ENCODE peak calls at places on chromosomes 16 and 17, in nine cellular contexts. P is OCI-LY7, U is heart left ventricle, A is heart right ventricle, X is neural progenitor cell, I is fibroblast of lung, S is pancreas, G is PC-3, Z is upper lobe of right lung. Q is an unnamed sample. For H3K4me1, the result is how much of the 10 kb centered on the place peaks cover.

GRCh38 chr17:81187120-81187519 is 21.1 kb upstream of the AATK start:
- DNase-seq in P (no peak), U (no peak), A (no peak), X (no peak), I (no peak), S (no peak), G (no peak), Z (no peak), Q (no peak)

GRCh38 chr17:42135664-42136653 is 13.4 kb downstream of the HSPB9 start:
- DNase-seq in P (peak), U (peak), A (peak), X (no peak), I (peak), S (peak), G (no peak), Z (peak), Q (peak)

GRCh38 chr17:40026816-40027613 is 11.8 kb downstream of the CSF3 start:
- DNase-seq in P (peak), U (peak), A (peak), X (peak), I (peak), S (peak), G (peak), Z (peak), Q (peak)

GRCh38 chr17:59443106-59443505 is 111.7 kb downstream of the YPEL2 start:
- DNase-seq in P (no peak), U (no peak), A (no peak), X (no peak), I (no peak), S (no peak), G (no peak), Z (no peak), Q (no peak)

GRCh38 chr17:56289321-56289720 is 136.0 kb downstream of the ANKFN1 start:
- DNase-seq in P (no peak), U (no peak), A (no peak), X (no peak), I (no peak), S (no peak), G (no peak), Z (no peak), Q (no peak)

GRCh38 chr16:68064791-68065365 is 20.3 kb upstream of the NFATC3 start:
- DNase-seq in P (peak), U (peak), A (peak), X (peak), I (peak), S (peak), G (peak), Z (peak), Q (peak)

GRCh38 chr17:43768382-43768781 is 9.8 kb upstream of the SOST start:
- DNase-seq in P (peak), U (peak), A (peak), X (no peak), I (no peak), S (no peak), G (no peak), Z (peak), Q (no peak)

GRCh38 chr16:1356061-1356900 is 4.5 kb downstream of the GNPTG start:
- DNase-seq in P (no peak), U (no peak), A (no peak), X (no peak), I (no peak), S (no peak), G (no peak), Z (no peak), Q (no peak)

GRCh38 chr16:50847166-50847565 is 105.3 kb downstream of the CYLD start:
- DNase-seq in P (no peak), U (no peak), A (no peak), X (no peak), I (no peak), S (no peak), G (no peak), Z (no peak), Q (no peak)

GRCh38 chr16:49016461-49016860 is 265.2 kb downstream of the CBLN1 start:
- DNase-seq in P (no peak), U (no peak), A (no peak), X (no peak), I (no peak), S (no peak), G (no peak), Z (no peak), Q (no peak)

GRCh38 chr16:80080287-80080851 is 460.4 kb upstream of the DYNLRB2 start:
- DNase-seq in P (no peak), U (no peak), A (no peak), X (no peak), I (no peak), S (no peak), G (no peak), Z (no peak), Q (no peak)

GRCh38 chr17:35291802-35292201 is 48.9 kb downstream of the SLFN5 start:
- DNase-seq in P (no peak), U (no peak), A (no peak), X (no peak), I (peak), S (no peak), G (peak), Z (no peak), Q (no peak)

GRCh38 chr16:57531635-57532220 is 4.6 kb downstream of the CCDC102A start:
- DNase-seq in P (no peak), U (no peak), A (peak), X (no peak), I (no peak), S (no peak), G (no peak), Z (peak), Q (peak)
- H3K4me1 ChIP-seq in P (half or more), U (under half), A (under half), X (under half), I (under half), S (under half), G (under half), Z (half or more), Q (under half)

GRCh38 chr17:61157246-61157887 is 242.3 kb upstream of the TBX2 start:
- DNase-seq in P (no peak), U (peak), A (no peak), X (no peak), I (peak), S (no peak), G (no peak), Z (no peak), Q (no peak)
- H3K4me3 ChIP-seq in P (no peak), U (peak), A (no peak), X (no peak), I (peak), S (no peak), G (no peak), Z (peak), Q (no peak)

GRCh38 chr17:33038740-33039139 is 47.1 kb downstream of the SPACA3 start:
- DNase-seq in P (peak), U (peak), A (peak), X (peak), I (peak), S (no peak), G (peak), Z (no peak), Q (no peak)
- TF ChIP-seq CTCF in P (peak), U (peak), A (peak), X (peak), I (peak), S (no peak), G (peak), Z (peak), Q (peak)

GRCh38 chr17:46157443-46158107 is 35.7 kb downstream of the KANSL1 start:
- DNase-seq in P (no peak), U (no peak), A (no peak), X (no peak), I (peak), S (no peak), G (no peak), Z (no peak), Q (no peak)

GRCh38 chr17:46159686-46160085 is 33.5 kb downstream of the KANSL1 start:
- DNase-seq in P (no peak), U (no peak), A (no peak), X (no peak), I (peak), S (no peak), G (no peak), Z (no peak), Q (no peak)

GRCh38 chr17:46162871-46163270 is 30.4 kb downstream of the KANSL1 start:
- DNase-seq in P (no peak), U (no peak), A (no peak), X (no peak), I (no peak), S (no peak), G (no peak), Z (no peak), Q (no peak)

GRCh38 chr17:46158323-46159296 is 34.6 kb downstream of the KANSL1 start:
- DNase-seq in P (no peak), U (no peak), A (no peak), X (no peak), I (no peak), S (no peak), G (no peak), Z (no peak), Q (no peak)

DNA sequence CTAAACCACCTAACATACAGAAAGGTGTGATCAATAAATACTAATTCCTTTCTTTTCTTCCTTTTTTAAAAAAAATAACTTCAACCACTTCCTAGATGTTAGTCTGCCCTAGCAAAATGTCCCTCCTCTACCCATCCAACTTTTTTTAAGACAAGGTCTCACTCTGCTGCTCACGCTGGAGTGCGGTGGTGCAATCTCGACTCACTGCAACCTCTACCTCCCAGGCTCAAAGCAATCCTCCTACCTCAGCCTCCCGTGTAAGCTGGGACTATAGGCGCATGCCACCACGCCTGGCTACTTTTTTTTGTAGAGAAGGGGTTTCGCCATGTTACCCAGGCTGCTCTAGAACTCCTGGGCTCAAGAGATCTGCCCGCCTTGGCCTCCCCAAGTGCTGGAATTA is 33.1 kb downstream of the KANSL1 start:
- DNase-seq in P (no peak), U (no peak), A (no peak), X (no peak), I (no peak), S (no peak), G (no peak), Z (no peak), Q (no peak)
- H3K4me1 ChIP-seq in P (half or more), U (half or more), A (half or more), X (under half), I (under half), S (half or more), G (under half), Z (half or more), Q (under half)

Q was measured in right lobe of liver.